ENCODE peak calls at places on chromosomes 7 and 10, in nine cellular contexts. M, H, E, P, D, L, R, O and K are unnamed samples.

GRCh38 chr7:150645259-150646020 is 13.3 kb upstream of the GIMAP6 start:
- DNase-seq in M (no peak), H (no peak), D (no peak), P (no peak), O (no peak), R (no peak), E (no peak), L (no peak), K (no peak)

GRCh38 chr7:114481995-114482394 is 67.4 kb downstream of the FOXP2 start:
- DNase-seq in R (no peak), E (no peak), O (no peak), M (no peak), L (peak; percentile 27), D (peak; percentile 17), H (peak; percentile 64), P (peak; percentile 74), K (peak; percentile 54)

GRCh38 chr7:897771-898376 is 21.5 kb downstream of the GET4 start:
- DNase-seq in L (no peak), M (no peak), P (peak; percentile 21), D (no peak), O (no peak), E (peak; percentile 50), H (no peak), R (no peak), K (no peak)

GRCh38 chr7:112584290-112584689 is 103.5 kb downstream of the LSMEM1 start:
- DNase-seq in H (no peak), D (no peak), M (no peak), P (no peak), O (no peak), L (peak; percentile 47), R (no peak), E (no peak), K (no peak)

GRCh38 chr10:77919713-77920108 is 6.8 kb downstream of the DLG5 start:
- DNase-seq in D (peak; percentile 47), R (no peak), E (no peak), P (peak; percentile 42), O (no peak), L (peak; percentile 74), M (no peak), H (peak; percentile 35), K (no peak)

GRCh38 chr10:97542169-97543024 is 30.2 kb upstream of the ANKRD2 start:
- DNase-seq in M (no peak), O (no peak), E (peak; percentile 56), P (peak; percentile 98), H (peak; percentile 82), D (peak; percentile 97), L (peak; percentile 93), R (peak; percentile 93), K (peak; percentile 97)

GRCh38 chr7:36119005-36119711 is 33.9 kb upstream of the EEPD1 start:
- DNase-seq in E (no peak), P (peak; percentile 98), H (peak; percentile 62), D (peak; percentile 94), L (peak; percentile 98), R (no peak), O (no peak), M (no peak), K (peak; percentile 99)

GRCh38 chr10:99681553-99681952 is 22.2 kb downstream of the ENTPD7 start:
- DNase-seq in R (no peak), M (peak; percentile 78), E (no peak), H (peak; percentile 32), O (no peak), D (peak; percentile 78), L (peak; percentile 96), P (peak; percentile 91), K (peak; percentile 86)

GRCh38 chr7:75925717-75926435 is 10.9 kb downstream of the POR start:
- DNase-seq in E (no peak), L (no peak), D (no peak), M (no peak), R (no peak), O (no peak), H (no peak), P (peak; percentile 19), K (no peak)

GRCh38 chr7:139696547-139696946 is 81.3 kb downstream of the HIPK2 start:
- DNase-seq in D (no peak), M (no peak), L (no peak), E (no peak), H (no peak), R (no peak), P (no peak), O (no peak), K (no peak)

GRCh38 chr10:101441539-101442455 is 87.8 kb downstream of the BTRC start:
- DNase-seq in R (no peak), P (peak; percentile 88), E (no peak), D (peak; percentile 69), L (peak; percentile 75), H (peak; percentile 84), M (peak; percentile 49), O (peak; percentile 48), K (peak; percentile 75)

GRCh38 chr7:21365866-21366624 is 61.8 kb upstream of the SP4 start:
- DNase-seq in E (no peak), R (no peak), O (no peak), L (peak; percentile 76), M (no peak), P (peak; percentile 2), D (peak; percentile 12), H (no peak), K (peak; percentile 26)

GRCh38 chr7:75989726-75990388 is 4.5 kb downstream of the TMEM120A start:
- DNase-seq in H (no peak), D (no peak), O (no peak), M (no peak), P (no peak), L (no peak), R (no peak), E (peak; percentile 69), K (peak; percentile 20)

GRCh38 chr10:90924552-90924951 is 3.7 kb upstream of the ANKRD1 start:
- DNase-seq in D (no peak), H (no peak), E (no peak), M (no peak), R (no peak), P (no peak), O (no peak), L (no peak), K (no peak)

GRCh38 chr10:116770281-116770680 is 27.9 kb upstream of the HSPA12A start:
- DNase-seq in H (no peak), O (no peak), R (peak; percentile 77), M (no peak), P (no peak), D (no peak), E (no peak), L (no peak), K (no peak)

GRCh38 chr10:33005322-33006282 is 47.6 kb upstream of the ITGB1 start:
- DNase-seq in L (peak; percentile 96), O (no peak), P (peak; percentile 97), E (peak; percentile 80), D (peak; percentile 96), R (peak; percentile 96), M (peak; percentile 93), H (peak; percentile 85), K (peak; percentile 95)

GRCh38 chr7:81433692-81434331 is 336.0 kb downstream of the HGF start:
- DNase-seq in M (no peak), E (no peak), R (no peak), P (no peak), H (no peak), D (no peak), O (no peak), L (peak; percentile 39), K (no peak)

GRCh38 chr7:81430761-81431160 is 339.1 kb downstream of the HGF start:
- DNase-seq in E (no peak), R (no peak), P (peak; percentile 72), H (no peak), O (no peak), D (peak; percentile 52), L (no peak), M (no peak), K (peak; percentile 96)

GRCh38 chr7:81433196-81433595 is 336.7 kb downstream of the HGF start:
- DNase-seq in E (no peak), P (no peak), R (no peak), M (no peak), O (no peak), D (no peak), L (no peak), H (peak; percentile 53), K (no peak)

GRCh38 chr7:81430150-81430549 is 339.7 kb downstream of the HGF start:
- DNase-seq in H (no peak), O (no peak), P (peak; percentile 44), M (no peak), R (no peak), L (no peak), D (no peak), E (no peak), K (peak; percentile 69)
- TF ChIP-seq CTCF in H (no peak), O (no peak), P (peak; percentile 7), M (peak; percentile 41), R (no peak), L (no peak), D (no peak), E (no peak), K (no peak)

DNA sequence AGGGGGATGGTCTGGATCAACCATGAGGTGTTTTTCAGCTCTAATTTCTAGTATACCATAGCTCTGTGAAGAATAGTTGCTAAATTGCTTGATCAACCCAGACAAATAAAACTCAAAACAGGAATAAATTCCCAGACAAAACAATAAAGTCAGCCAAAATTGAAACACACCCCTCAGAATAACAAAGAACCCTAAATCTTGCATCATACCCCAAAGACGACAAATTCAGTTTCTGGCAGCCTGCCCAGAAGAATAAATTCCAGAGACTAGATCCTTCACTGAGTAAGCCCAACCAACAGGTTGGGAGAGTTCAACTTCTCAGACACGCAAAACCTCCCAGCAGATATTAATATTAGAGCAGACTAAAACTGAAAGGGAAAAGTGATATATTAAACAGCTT is 11.2 kb upstream of the SEM1 start:
- DNase-seq in H (peak; percentile 81), L (peak; percentile 92), D (no peak), P (peak; percentile 33), R (no peak), E (no peak), O (no peak), M (no peak), K (peak; percentile 57)
- TF ChIP-seq CTCF in H (no peak), L (no peak), D (no peak), P (no peak), R (no peak), E (no peak), O (no peak), M (no peak), K (no peak)

GRCh38 chr7:26090927-26091519 is 61.0 kb upstream of the NFE2L3 start:
- DNase-seq in E (no peak), L (peak; percentile 60), M (peak; percentile 31), P (peak; percentile 82), D (peak; percentile 48), H (peak; percentile 86), R (no peak), O (peak; percentile 24), K (peak; percentile 81)

GRCh38 chr7:26093023-26093422 is 59.0 kb upstream of the NFE2L3 start:
- DNase-seq in O (no peak), H (no peak), L (no peak), P (no peak), R (no peak), M (no peak), D (no peak), E (no peak), K (no peak)

GRCh38 chr7:26087321-26088091 is 64.5 kb upstream of the NFE2L3 start:
- DNase-seq in D (no peak), O (no peak), H (no peak), L (peak; percentile 70), E (no peak), P (no peak), R (no peak), M (no peak), K (no peak)

GRCh38 chr7:26091933-26092332 is 60.1 kb upstream of the NFE2L3 start:
- DNase-seq in L (peak; percentile 50), R (no peak), D (no peak), E (no peak), O (no peak), M (no peak), P (peak; percentile 16), H (peak; percentile 44), K (peak; percentile 7)
- TF ChIP-seq CTCF in L (no peak), R (no peak), D (no peak), E (no peak), O (peak; percentile 16), M (peak; percentile 17), P (no peak), H (peak; percentile 15), K (peak; percentile 35)

GRCh38 chr10:119526606-119527592 is 15.6 kb downstream of the RGS10 start:
- DNase-seq in M (no peak), R (no peak), D (no peak), L (no peak), E (no peak), O (no peak), H (peak; percentile 30), P (no peak), K (no peak)
- TF ChIP-seq CTCF in M (peak; percentile 25), R (no peak), D (peak; percentile 21), L (no peak), E (no peak), O (peak; percentile 43), H (peak; percentile 42), P (no peak), K (peak; percentile 5)